ENCODE peak calls at places on chromosomes 1 and 21, in nine cellular contexts. V, W, T, Z, F, A, I, O and K are unnamed samples.

GRCh38 chr1:213162338-213162737 is 111.3 kb downstream of the RPS6KC1 start:
- DNase-seq in I (no peak), W (no peak), A (no peak), O (no peak), V (peak), Z (no peak), T (no peak), F (no peak), K (peak)

GRCh38 chr1:96649301-96649700 is 72.3 kb upstream of the PTBP2 start:
- DNase-seq in O (no peak), A (no peak), Z (no peak), F (no peak), T (no peak), I (no peak), W (no peak), V (no peak), K (no peak)

GRCh38 chr1:221203224-221204054 is 324.2 kb downstream of the HLX start:
- DNase-seq in A (peak), W (peak), O (peak), V (peak), I (peak), Z (peak), F (peak), T (peak), K (peak)

GRCh38 chr21:28742527-28742926 is 250.2 kb downstream of the LTN1 start:
- DNase-seq in W (no peak), T (no peak), A (no peak), I (no peak), V (no peak), O (no peak), Z (peak), F (no peak), K (no peak)

GRCh38 chr1:37033355-37034291 is 692 bp downstream of the GRIK3 start:
- DNase-seq in W (no peak), T (peak), O (no peak), A (no peak), Z (no peak), F (peak), I (no peak), V (no peak), K (no peak)

GRCh38 chr1:60196026-60196425 is 122.5 kb upstream of the C1orf87 start:
- DNase-seq in W (no peak), Z (no peak), I (no peak), O (no peak), T (no peak), A (no peak), V (no peak), F (no peak), K (no peak)

GRCh38 chr1:185666582-185666981 is 67.6 kb upstream of the HMCN1 start:
- DNase-seq in T (no peak), V (no peak), A (no peak), W (no peak), O (no peak), F (no peak), I (no peak), Z (no peak), K (no peak)

GRCh38 chr1:160361199-160361598 is 5.7 kb upstream of the NHLH1 start:
- DNase-seq in O (no peak), I (no peak), T (no peak), F (no peak), W (no peak), Z (no peak), V (no peak), A (no peak), K (no peak)

GRCh38 chr1:54287821-54288220 is 87.9 kb downstream of the MRPL37 start:
- DNase-seq in I (no peak), Z (no peak), O (no peak), T (no peak), A (peak), V (no peak), F (no peak), W (no peak), K (peak)

GRCh38 chr1:157145081-157145480 is 6.9 kb upstream of the ETV3 start:
- DNase-seq in T (no peak), V (no peak), A (no peak), Z (peak), F (no peak), I (no peak), O (no peak), W (no peak), K (no peak)

GRCh38 chr1:57788333-57788732 is 364.5 kb upstream of the DAB1 start:
- DNase-seq in Z (no peak), V (no peak), W (no peak), A (no peak), F (no peak), I (no peak), T (no peak), O (no peak), K (no peak)

GRCh38 chr1:228365321-228366061 is 41.1 kb downstream of the TRIM11 start:
- DNase-seq in I (no peak), T (no peak), O (no peak), F (no peak), V (no peak), W (no peak), A (peak), Z (no peak), K (no peak)

GRCh38 chr1:218573871-218574270 is 228.7 kb downstream of the TGFB2 start:
- DNase-seq in I (no peak), O (no peak), Z (no peak), T (no peak), V (no peak), F (no peak), W (no peak), A (no peak), K (no peak)

GRCh38 chr1:1093610-1093943 is 19.5 kb upstream of the RNF223 start:
- DNase-seq in V (no peak), Z (no peak), W (no peak), I (no peak), T (no peak), A (peak), F (peak), O (no peak), K (no peak)

GRCh38 chr1:108962681-108963051 is 618 bp downstream of the CLCC1 start:
- DNase-seq in V (peak), O (no peak), Z (peak), W (peak), I (no peak), F (peak), T (no peak), A (no peak), K (peak)

GRCh38 chr21:28833181-28833580 is 159.5 kb downstream of the LTN1 start:
- DNase-seq in W (no peak), V (no peak), T (no peak), Z (peak), O (no peak), F (no peak), I (no peak), A (no peak), K (no peak)

GRCh38 chr1:198681247-198681646 is 42.4 kb downstream of the PTPRC start:
- DNase-seq in I (no peak), A (no peak), Z (no peak), F (no peak), T (no peak), V (no peak), W (no peak), O (no peak), K (no peak)

GRCh38 chr1:246262281-246262680 is 244.8 kb downstream of the SMYD3 start:
- DNase-seq in V (no peak), A (no peak), Z (peak), O (no peak), I (no peak), F (no peak), W (no peak), T (no peak), K (no peak)

GRCh38 chr1:218967836-218968235 is 205.8 kb upstream of the LYPLAL1 start:
- DNase-seq in W (no peak), A (no peak), I (no peak), T (no peak), V (no peak), Z (peak), F (no peak), O (no peak), K (no peak)

GRCh38 chr1:167529829-167530474 is 11.6 kb upstream of the CD247 start:
- DNase-seq in W (no peak), A (no peak), O (no peak), F (no peak), T (no peak), V (no peak), I (no peak), Z (no peak), K (no peak)

GRCh38 chr1:14190508-14190907 is 408.0 kb upstream of the KAZN start:
- DNase-seq in O (no peak), F (no peak), I (no peak), A (no peak), T (no peak), V (no peak), W (no peak), Z (peak), K (no peak)

GRCh38 chr1:81369814-81370213 is 430.9 kb upstream of the ADGRL2 start:
- DNase-seq in I (no peak), V (no peak), F (no peak), Z (no peak), T (no peak), O (no peak), W (no peak), A (no peak), K (no peak)

GRCh38 chr1:9874959-9875635 is 35.0 kb downstream of the CTNNBIP1 start:
- DNase-seq in F (peak), Z (peak), O (peak), W (peak), V (peak), A (peak), I (no peak), T (peak), K (peak)

GRCh38 chr21:33492571-33492970 is 1.1 kb upstream of the DNAJC28 start:
- DNase-seq in T (no peak), Z (peak), F (no peak), V (peak), A (no peak), O (no peak), W (no peak), I (no peak), K (no peak)

GRCh38 chr1:51270751-51271150 is 34.7 kb downstream of the RNF11 start:
- DNase-seq in W (no peak), A (no peak), I (no peak), O (no peak), T (no peak), Z (no peak), V (no peak), F (no peak), K (no peak)

GRCh38 chr1:52054496-52055065 is 410 bp downstream of the TXNDC12 start:
- DNase-seq in V (no peak), T (peak), A (no peak), I (no peak), W (no peak), O (no peak), Z (no peak), F (no peak), K (no peak)

DNA sequence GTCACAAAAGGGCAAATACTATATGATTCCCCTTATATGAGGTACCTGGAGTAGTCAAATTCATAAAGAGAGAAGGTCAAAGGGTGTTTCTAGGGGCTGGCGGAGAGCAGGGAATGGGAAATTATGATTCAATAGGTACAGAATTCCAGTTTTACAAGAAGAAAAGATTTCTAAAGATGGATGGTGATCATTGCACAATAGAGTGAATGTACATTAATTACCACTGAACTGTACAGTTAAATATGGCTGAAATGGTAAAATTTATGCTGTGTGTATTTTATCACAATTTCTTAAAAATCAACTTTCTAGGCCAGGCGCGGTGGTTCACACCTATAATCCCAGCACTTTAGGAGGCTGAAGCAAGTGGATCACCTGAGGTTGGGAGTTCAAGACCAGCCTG is 18.1 kb upstream of the TMEM81 start:
- DNase-seq in A (no peak), Z (no peak), T (no peak), V (no peak), I (no peak), F (no peak), W (no peak), O (no peak), K (no peak)
- TF ChIP-seq CTCF in A (no peak), Z (no peak), T (no peak), V (no peak), I (no peak), F (no peak), W (no peak), O (no peak), K (no peak)

GRCh38 chr1:164575356-164575755 is 16.4 kb downstream of the PBX1 start:
- DNase-seq in T (no peak), O (no peak), W (no peak), A (no peak), Z (no peak), V (no peak), F (no peak), I (no peak), K (no peak)
- H3K27ac ChIP-seq in T (no peak), O (no peak), W (no peak), A (no peak), Z (no peak), V (no peak), F (no peak), I (no peak), K (peak)

GRCh38 chr1:230074762-230075161 is 7.7 kb downstream of the GALNT2 start:
- DNase-seq in V (no peak), T (no peak), W (no peak), I (no peak), A (no peak), F (no peak), O (no peak), Z (no peak), K (no peak)
- H3K4me3 ChIP-seq in V (no peak), T (no peak), W (no peak), I (no peak), A (no peak), F (no peak), O (no peak), Z (no peak), K (no peak)

GRCh38 chr1:181189691-181190361 is 101.3 kb downstream of the IER5 start:
- DNase-seq in F (peak), Z (peak), A (peak), T (peak), V (peak), O (no peak), I (peak), W (peak), K (peak)

GRCh38 chr1:181187596-181188126 is 99.2 kb downstream of the IER5 start:
- DNase-seq in A (no peak), F (no peak), V (no peak), Z (no peak), O (no peak), I (no peak), W (no peak), T (no peak), K (peak)

GRCh38 chr1:181190362-181191035 is 102.0 kb downstream of the IER5 start:
- DNase-seq in W (no peak), I (no peak), A (no peak), O (no peak), Z (no peak), T (no peak), V (no peak), F (no peak), K (no peak)

GRCh38 chr1:181191494-181192040 is 103.1 kb downstream of the IER5 start:
- DNase-seq in A (no peak), W (no peak), I (no peak), V (no peak), T (no peak), F (no peak), Z (no peak), O (no peak), K (peak)

GRCh38 chr1:181189245-181189644 is 100.7 kb downstream of the IER5 start:
- DNase-seq in Z (no peak), O (no peak), I (no peak), W (no peak), A (no peak), V (no peak), T (no peak), F (no peak), K (no peak)
- TF ChIP-seq CTCF in Z (no peak), O (no peak), I (no peak), W (no peak), A (no peak), V (no peak), T (no peak), F (no peak), K (no peak)

GRCh38 chr1:111912116-111912515 is 77.4 kb downstream of the KCND3 start:
- DNase-seq in I (no peak), T (no peak), W (no peak), O (no peak), A (no peak), V (no peak), F (no peak), Z (no peak), K (no peak)
- H3K27ac ChIP-seq in I (no peak), T (no peak), W (no peak), O (no peak), A (no peak), V (no peak), F (no peak), Z (no peak), K (no peak)

DNA sequence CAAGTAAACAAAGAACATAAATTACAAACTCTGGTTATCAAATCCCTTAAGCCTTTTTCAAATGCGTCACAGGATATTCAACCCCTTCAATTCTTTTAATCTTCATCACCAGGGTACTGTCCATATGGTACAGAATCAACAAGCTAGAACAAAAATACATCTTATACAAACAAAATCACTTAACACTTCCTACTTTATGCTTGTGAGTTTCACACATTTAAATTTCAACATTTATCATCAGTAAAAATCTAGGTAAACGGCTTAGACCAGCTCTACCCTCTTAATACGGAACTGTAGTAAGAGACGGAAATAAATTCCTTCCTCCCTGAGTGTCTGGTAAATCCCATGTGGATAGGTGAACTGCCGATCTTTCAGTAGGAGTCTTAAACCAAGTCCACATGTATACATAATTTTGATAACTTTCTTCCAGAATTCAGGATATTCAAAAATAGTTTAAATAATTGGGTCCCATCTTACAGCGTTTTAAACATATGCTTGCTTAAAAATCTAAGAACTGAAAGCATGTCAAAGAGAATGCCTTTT is 1.0 kb downstream of the CCDC181 start:
- DNase-seq in T (no peak), Z (no peak), O (no peak), W (no peak), V (no peak), I (no peak), F (no peak), A (no peak), K (no peak)
- H3K4me3 ChIP-seq in T (no peak), Z (no peak), O (no peak), W (no peak), V (no peak), I (no peak), F (peak), A (peak), K (no peak)

GRCh38 chr1:236438614-236439013 is 44.5 kb downstream of the EDARADD start:
- DNase-seq in V (no peak), O (no peak), Z (no peak), T (no peak), A (no peak), F (no peak), W (no peak), I (no peak), K (no peak)

GRCh38 chr1:236440373-236440772 is 46.3 kb downstream of the EDARADD start:
- DNase-seq in W (no peak), T (no peak), A (no peak), O (no peak), F (no peak), I (no peak), Z (no peak), V (no peak), K (no peak)
- TF ChIP-seq CTCF in W (no peak), T (no peak), A (no peak), O (no peak), F (no peak), I (no peak), Z (no peak), V (no peak), K (no peak)

GRCh38 chr1:206703647-206704046 is 18.9 kb downstream of the MAPKAPK2 start:
- DNase-seq in I (no peak), Z (no peak), T (no peak), V (no peak), W (no peak), O (no peak), A (no peak), F (no peak), K (no peak)
- H3K27ac ChIP-seq in I (no peak), Z (no peak), T (no peak), V (no peak), W (no peak), O (no peak), A (peak), F (no peak), K (no peak)

DNA sequence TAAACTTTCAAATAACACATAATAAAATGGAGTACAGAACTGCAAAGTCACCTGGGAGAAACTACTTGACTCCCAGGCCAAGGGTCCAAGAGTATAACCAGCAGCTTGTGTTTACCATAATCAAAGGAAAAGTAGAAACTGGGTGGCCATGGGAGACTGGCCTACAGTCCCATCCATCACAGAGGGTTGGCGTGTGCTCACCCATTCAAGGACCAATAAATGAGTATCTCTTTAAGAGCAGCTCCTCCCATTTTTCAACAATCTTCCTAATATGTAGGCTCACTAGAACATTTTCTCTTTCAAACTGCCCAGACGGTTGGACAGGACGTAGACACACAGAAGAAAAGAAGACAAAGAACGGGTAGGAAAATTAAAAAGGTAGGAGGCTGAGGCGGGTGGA is at the start of gene FMO3:
- DNase-seq in F (no peak), O (no peak), Z (no peak), W (no peak), A (no peak), V (no peak), I (no peak), T (no peak), K (no peak)
- H3K4me3 ChIP-seq in F (no peak), O (no peak), Z (no peak), W (no peak), A (no peak), V (no peak), I (no peak), T (no peak), K (no peak)

GRCh38 chr1:24910751-24911650 is 19.1 kb downstream of the RUNX3 start:
- DNase-seq in I (no peak), Z (no peak), V (no peak), A (peak), T (no peak), O (no peak), W (no peak), F (no peak), K (peak)

GRCh38 chr1:24910210-24910609 is 19.9 kb downstream of the RUNX3 start:
- DNase-seq in W (no peak), F (no peak), O (no peak), T (no peak), I (no peak), Z (no peak), A (no peak), V (no peak), K (no peak)

GRCh38 chr1:24911651-24912144 is 18.4 kb downstream of the RUNX3 start:
- DNase-seq in F (no peak), T (no peak), O (no peak), Z (no peak), A (peak), W (no peak), I (no peak), V (no peak), K (no peak)

GRCh38 chr1:24908591-24909259 is 21.4 kb downstream of the RUNX3 start:
- DNase-seq in V (no peak), W (no peak), Z (no peak), I (no peak), O (no peak), F (no peak), T (no peak), A (no peak), K (no peak)

GRCh38 chr1:24909388-24909898 is 20.6 kb downstream of the RUNX3 start:
- DNase-seq in F (no peak), Z (no peak), W (peak), I (no peak), V (peak), O (peak), A (no peak), T (peak), K (peak)
- TF ChIP-seq CTCF in F (no peak), Z (no peak), W (peak), I (peak), V (peak), O (peak), A (peak), T (peak), K (peak)